ENCODE peak calls at places on chromosomes 3 and 15, in four cellular contexts. One of them, this sample, is unnamed.

GRCh38 chr3:152269423-152270144 is 855 bp downstream of the MBNL1 start:
- DNase-seq in activated CD4-positive, alpha-beta T cell treated with anti-CD3 and anti-CD28 coated beads, Interleukin-2, amount 50 U/mL, for 1 hour: peak; percentile 44
- DNase-seq in stimulated activated CD8-positive, alpha-beta memory T cell treated with anti-CD3 and anti-CD28 coated beads, Interleukin-4, amount 100 ng/mL, for 1 hour: no peak
- DNase-seq in left ventricle myocardium inferior: no peak
- DNase-seq in this sample: no peak

GRCh38 chr3:38245930-38246329 is 19.7 kb upstream of the SLC22A13 start:
- DNase-seq in activated CD4-positive, alpha-beta T cell treated with anti-CD3 and anti-CD28 coated beads, Interleukin-2, amount 50 U/mL, for 1 hour: no peak
- DNase-seq in stimulated activated CD8-positive, alpha-beta memory T cell treated with anti-CD3 and anti-CD28 coated beads, Interleukin-4, amount 100 ng/mL, for 1 hour: no peak
- DNase-seq in left ventricle myocardium inferior: no peak
- DNase-seq in this sample: no peak

GRCh38 chr3:123489400-123490004 is 40.6 kb upstream of the ADCY5 start:
- DNase-seq in activated CD4-positive, alpha-beta T cell treated with anti-CD3 and anti-CD28 coated beads, Interleukin-2, amount 50 U/mL, for 1 hour: peak; percentile 30
- DNase-seq in stimulated activated CD8-positive, alpha-beta memory T cell treated with anti-CD3 and anti-CD28 coated beads, Interleukin-4, amount 100 ng/mL, for 1 hour: no peak
- DNase-seq in left ventricle myocardium inferior: peak; percentile 73
- DNase-seq in this sample: peak; percentile 35

GRCh38 chr3:148203263-148204010 is 494.3 kb upstream of the AGTR1 start:
- DNase-seq in activated CD4-positive, alpha-beta T cell treated with anti-CD3 and anti-CD28 coated beads, Interleukin-2, amount 50 U/mL, for 1 hour: no peak
- DNase-seq in stimulated activated CD8-positive, alpha-beta memory T cell treated with anti-CD3 and anti-CD28 coated beads, Interleukin-4, amount 100 ng/mL, for 1 hour: no peak
- DNase-seq in left ventricle myocardium inferior: no peak
- DNase-seq in this sample: no peak

GRCh38 chr3:71341721-71342120 is 241.8 kb downstream of the FOXP1 start:
- DNase-seq in activated CD4-positive, alpha-beta T cell treated with anti-CD3 and anti-CD28 coated beads, Interleukin-2, amount 50 U/mL, for 1 hour: no peak
- DNase-seq in stimulated activated CD8-positive, alpha-beta memory T cell treated with anti-CD3 and anti-CD28 coated beads, Interleukin-4, amount 100 ng/mL, for 1 hour: no peak
- DNase-seq in left ventricle myocardium inferior: no peak
- DNase-seq in this sample: no peak

GRCh38 chr3:179949428-179949827 is 87.3 kb downstream of the PEX5L start:
- DNase-seq in activated CD4-positive, alpha-beta T cell treated with anti-CD3 and anti-CD28 coated beads, Interleukin-2, amount 50 U/mL, for 1 hour: no peak
- DNase-seq in stimulated activated CD8-positive, alpha-beta memory T cell treated with anti-CD3 and anti-CD28 coated beads, Interleukin-4, amount 100 ng/mL, for 1 hour: no peak
- DNase-seq in left ventricle myocardium inferior: no peak
- DNase-seq in this sample: no peak

GRCh38 chr3:29805757-29806156 is 524.9 kb downstream of the RBMS3 start:
- DNase-seq in activated CD4-positive, alpha-beta T cell treated with anti-CD3 and anti-CD28 coated beads, Interleukin-2, amount 50 U/mL, for 1 hour: no peak
- DNase-seq in stimulated activated CD8-positive, alpha-beta memory T cell treated with anti-CD3 and anti-CD28 coated beads, Interleukin-4, amount 100 ng/mL, for 1 hour: no peak
- DNase-seq in left ventricle myocardium inferior: no peak
- DNase-seq in this sample: no peak

GRCh38 chr15:92840149-92840548 is 60.0 kb upstream of the CHD2 start:
- DNase-seq in activated CD4-positive, alpha-beta T cell treated with anti-CD3 and anti-CD28 coated beads, Interleukin-2, amount 50 U/mL, for 1 hour: no peak
- DNase-seq in stimulated activated CD8-positive, alpha-beta memory T cell treated with anti-CD3 and anti-CD28 coated beads, Interleukin-4, amount 100 ng/mL, for 1 hour: no peak
- DNase-seq in left ventricle myocardium inferior: no peak
- DNase-seq in this sample: no peak

GRCh38 chr3:193870376-193871092 is 265.4 kb upstream of the HES1 start:
- DNase-seq in activated CD4-positive, alpha-beta T cell treated with anti-CD3 and anti-CD28 coated beads, Interleukin-2, amount 50 U/mL, for 1 hour: no peak
- DNase-seq in stimulated activated CD8-positive, alpha-beta memory T cell treated with anti-CD3 and anti-CD28 coated beads, Interleukin-4, amount 100 ng/mL, for 1 hour: no peak
- DNase-seq in left ventricle myocardium inferior: no peak
- DNase-seq in this sample: no peak

GRCh38 chr15:96330064-96330449 is 443 bp upstream of the NR2F2 start:
- DNase-seq in activated CD4-positive, alpha-beta T cell treated with anti-CD3 and anti-CD28 coated beads, Interleukin-2, amount 50 U/mL, for 1 hour: no peak
- DNase-seq in stimulated activated CD8-positive, alpha-beta memory T cell treated with anti-CD3 and anti-CD28 coated beads, Interleukin-4, amount 100 ng/mL, for 1 hour: no peak
- DNase-seq in left ventricle myocardium inferior: no peak
- DNase-seq in this sample: no peak

GRCh38 chr15:58440181-58440910 is 8.6 kb downstream of the LIPC start:
- DNase-seq in activated CD4-positive, alpha-beta T cell treated with anti-CD3 and anti-CD28 coated beads, Interleukin-2, amount 50 U/mL, for 1 hour: no peak
- DNase-seq in stimulated activated CD8-positive, alpha-beta memory T cell treated with anti-CD3 and anti-CD28 coated beads, Interleukin-4, amount 100 ng/mL, for 1 hour: no peak
- DNase-seq in left ventricle myocardium inferior: no peak
- DNase-seq in this sample: no peak

GRCh38 chr3:129587061-129587460 is 19.4 kb downstream of the PLXND1 start:
- DNase-seq in activated CD4-positive, alpha-beta T cell treated with anti-CD3 and anti-CD28 coated beads, Interleukin-2, amount 50 U/mL, for 1 hour: no peak
- DNase-seq in stimulated activated CD8-positive, alpha-beta memory T cell treated with anti-CD3 and anti-CD28 coated beads, Interleukin-4, amount 100 ng/mL, for 1 hour: no peak
- DNase-seq in left ventricle myocardium inferior: no peak
- DNase-seq in this sample: no peak

GRCh38 chr3:183392166-183393034 is 36.0 kb downstream of the MCF2L2 start:
- DNase-seq in activated CD4-positive, alpha-beta T cell treated with anti-CD3 and anti-CD28 coated beads, Interleukin-2, amount 50 U/mL, for 1 hour: no peak
- DNase-seq in stimulated activated CD8-positive, alpha-beta memory T cell treated with anti-CD3 and anti-CD28 coated beads, Interleukin-4, amount 100 ng/mL, for 1 hour: no peak
- DNase-seq in left ventricle myocardium inferior: no peak
- DNase-seq in this sample: no peak

GRCh38 chr15:74121858-74122257 is 8.5 kb upstream of the ISLR2 start:
- DNase-seq in activated CD4-positive, alpha-beta T cell treated with anti-CD3 and anti-CD28 coated beads, Interleukin-2, amount 50 U/mL, for 1 hour: no peak
- DNase-seq in stimulated activated CD8-positive, alpha-beta memory T cell treated with anti-CD3 and anti-CD28 coated beads, Interleukin-4, amount 100 ng/mL, for 1 hour: no peak
- DNase-seq in left ventricle myocardium inferior: no peak
- DNase-seq in this sample: no peak

GRCh38 chr3:16978234-16978920 is 93.6 kb downstream of the PLCL2 start:
- DNase-seq in activated CD4-positive, alpha-beta T cell treated with anti-CD3 and anti-CD28 coated beads, Interleukin-2, amount 50 U/mL, for 1 hour: no peak
- DNase-seq in stimulated activated CD8-positive, alpha-beta memory T cell treated with anti-CD3 and anti-CD28 coated beads, Interleukin-4, amount 100 ng/mL, for 1 hour: no peak
- DNase-seq in left ventricle myocardium inferior: no peak
- DNase-seq in this sample: no peak

GRCh38 chr15:43748376-43748775 is 2.1 kb downstream of the PDIA3 start:
- DNase-seq in activated CD4-positive, alpha-beta T cell treated with anti-CD3 and anti-CD28 coated beads, Interleukin-2, amount 50 U/mL, for 1 hour: no peak
- DNase-seq in stimulated activated CD8-positive, alpha-beta memory T cell treated with anti-CD3 and anti-CD28 coated beads, Interleukin-4, amount 100 ng/mL, for 1 hour: no peak
- DNase-seq in left ventricle myocardium inferior: no peak
- DNase-seq in this sample: no peak

GRCh38 chr3:172546628-172547214 is 23.5 kb upstream of the TNFSF10 start:
- DNase-seq in activated CD4-positive, alpha-beta T cell treated with anti-CD3 and anti-CD28 coated beads, Interleukin-2, amount 50 U/mL, for 1 hour: no peak
- DNase-seq in stimulated activated CD8-positive, alpha-beta memory T cell treated with anti-CD3 and anti-CD28 coated beads, Interleukin-4, amount 100 ng/mL, for 1 hour: no peak
- DNase-seq in left ventricle myocardium inferior: no peak
- DNase-seq in this sample: no peak

GRCh38 chr15:48374472-48374871 is 43.2 kb downstream of the DUT start:
- DNase-seq in activated CD4-positive, alpha-beta T cell treated with anti-CD3 and anti-CD28 coated beads, Interleukin-2, amount 50 U/mL, for 1 hour: no peak
- DNase-seq in stimulated activated CD8-positive, alpha-beta memory T cell treated with anti-CD3 and anti-CD28 coated beads, Interleukin-4, amount 100 ng/mL, for 1 hour: no peak
- DNase-seq in left ventricle myocardium inferior: no peak
- DNase-seq in this sample: no peak

GRCh38 chr3:69250014-69250413 is 127.6 kb upstream of the LMOD3 start:
- DNase-seq in activated CD4-positive, alpha-beta T cell treated with anti-CD3 and anti-CD28 coated beads, Interleukin-2, amount 50 U/mL, for 1 hour: peak; percentile 50
- DNase-seq in stimulated activated CD8-positive, alpha-beta memory T cell treated with anti-CD3 and anti-CD28 coated beads, Interleukin-4, amount 100 ng/mL, for 1 hour: no peak
- DNase-seq in left ventricle myocardium inferior: no peak
- DNase-seq in this sample: no peak

GRCh38 chr3:139448104-139448503 is 28.2 kb downstream of the RBP2 start:
- DNase-seq in activated CD4-positive, alpha-beta T cell treated with anti-CD3 and anti-CD28 coated beads, Interleukin-2, amount 50 U/mL, for 1 hour: no peak
- DNase-seq in stimulated activated CD8-positive, alpha-beta memory T cell treated with anti-CD3 and anti-CD28 coated beads, Interleukin-4, amount 100 ng/mL, for 1 hour: no peak
- DNase-seq in left ventricle myocardium inferior: no peak
- DNase-seq in this sample: no peak

GRCh38 chr3:56923546-56924224 is 121.9 kb upstream of the ARHGEF3 start:
- DNase-seq in activated CD4-positive, alpha-beta T cell treated with anti-CD3 and anti-CD28 coated beads, Interleukin-2, amount 50 U/mL, for 1 hour: peak; percentile 35
- DNase-seq in stimulated activated CD8-positive, alpha-beta memory T cell treated with anti-CD3 and anti-CD28 coated beads, Interleukin-4, amount 100 ng/mL, for 1 hour: peak; percentile 6
- DNase-seq in left ventricle myocardium inferior: no peak
- DNase-seq in this sample: no peak

GRCh38 chr15:22979699-22980188 is 424 bp downstream of the CYFIP1 start:
- DNase-seq in activated CD4-positive, alpha-beta T cell treated with anti-CD3 and anti-CD28 coated beads, Interleukin-2, amount 50 U/mL, for 1 hour: no peak
- DNase-seq in stimulated activated CD8-positive, alpha-beta memory T cell treated with anti-CD3 and anti-CD28 coated beads, Interleukin-4, amount 100 ng/mL, for 1 hour: no peak
- DNase-seq in left ventricle myocardium inferior: no peak
- DNase-seq in this sample: peak; percentile 9

GRCh38 chr15:44591326-44591725 is 54.4 kb downstream of the EIF3J start:
- DNase-seq in activated CD4-positive, alpha-beta T cell treated with anti-CD3 and anti-CD28 coated beads, Interleukin-2, amount 50 U/mL, for 1 hour: no peak
- DNase-seq in stimulated activated CD8-positive, alpha-beta memory T cell treated with anti-CD3 and anti-CD28 coated beads, Interleukin-4, amount 100 ng/mL, for 1 hour: no peak
- DNase-seq in left ventricle myocardium inferior: no peak
- DNase-seq in this sample: no peak

GRCh38 chr3:56124546-56124945 is 343.7 kb downstream of the ERC2 start:
- DNase-seq in activated CD4-positive, alpha-beta T cell treated with anti-CD3 and anti-CD28 coated beads, Interleukin-2, amount 50 U/mL, for 1 hour: no peak
- DNase-seq in stimulated activated CD8-positive, alpha-beta memory T cell treated with anti-CD3 and anti-CD28 coated beads, Interleukin-4, amount 100 ng/mL, for 1 hour: no peak
- DNase-seq in left ventricle myocardium inferior: no peak
- DNase-seq in this sample: no peak

GRCh38 chr3:185936814-185937688 is 763 bp downstream of the TRA2B start:
- DNase-seq in activated CD4-positive, alpha-beta T cell treated with anti-CD3 and anti-CD28 coated beads, Interleukin-2, amount 50 U/mL, for 1 hour: peak; percentile 85
- DNase-seq in stimulated activated CD8-positive, alpha-beta memory T cell treated with anti-CD3 and anti-CD28 coated beads, Interleukin-4, amount 100 ng/mL, for 1 hour: peak; percentile 69
- DNase-seq in left ventricle myocardium inferior: peak; percentile 90
- DNase-seq in this sample: peak; percentile 91

GRCh38 chr3:25508901-25509300 is 80.8 kb downstream of the RARB start:
- DNase-seq in activated CD4-positive, alpha-beta T cell treated with anti-CD3 and anti-CD28 coated beads, Interleukin-2, amount 50 U/mL, for 1 hour: no peak
- DNase-seq in stimulated activated CD8-positive, alpha-beta memory T cell treated with anti-CD3 and anti-CD28 coated beads, Interleukin-4, amount 100 ng/mL, for 1 hour: no peak
- DNase-seq in left ventricle myocardium inferior: no peak
- DNase-seq in this sample: no peak

GRCh38 chr15:52337198-52337853 is 41.7 kb upstream of the MYO5C start:
- DNase-seq in activated CD4-positive, alpha-beta T cell treated with anti-CD3 and anti-CD28 coated beads, Interleukin-2, amount 50 U/mL, for 1 hour: no peak
- DNase-seq in stimulated activated CD8-positive, alpha-beta memory T cell treated with anti-CD3 and anti-CD28 coated beads, Interleukin-4, amount 100 ng/mL, for 1 hour: no peak
- DNase-seq in left ventricle myocardium inferior: no peak
- DNase-seq in this sample: no peak

GRCh38 chr15:52054381-52054780 is 35.4 kb downstream of the MAPK6 start:
- DNase-seq in activated CD4-positive, alpha-beta T cell treated with anti-CD3 and anti-CD28 coated beads, Interleukin-2, amount 50 U/mL, for 1 hour: no peak
- DNase-seq in stimulated activated CD8-positive, alpha-beta memory T cell treated with anti-CD3 and anti-CD28 coated beads, Interleukin-4, amount 100 ng/mL, for 1 hour: no peak
- DNase-seq in left ventricle myocardium inferior: no peak
- DNase-seq in this sample: no peak

GRCh38 chr3:56970401-56971002 is 90.0 kb upstream of the SPATA12 start:
- DNase-seq in activated CD4-positive, alpha-beta T cell treated with anti-CD3 and anti-CD28 coated beads, Interleukin-2, amount 50 U/mL, for 1 hour: no peak
- DNase-seq in stimulated activated CD8-positive, alpha-beta memory T cell treated with anti-CD3 and anti-CD28 coated beads, Interleukin-4, amount 100 ng/mL, for 1 hour: no peak
- DNase-seq in left ventricle myocardium inferior: no peak
- DNase-seq in this sample: no peak